ENCODE peak calls at places on chromosomes 5 and 9, in four cellular contexts. U is CD4-positive, alpha-beta T cell; O is foreskin keratinocyte; P is A549. H is an unnamed sample.
A peak's percentile ranks its signal among the peaks of the same experiment; 100 is the strongest.

GRCh38 chr5:151180291-151180690 is 22.7 kb upstream of the ANXA6 start:
- ATAC-seq in U (no peak), O (no peak), P (no peak), H (no peak)

GRCh38 chr5:17378346-17378984 is 119.6 kb upstream of the TAF11L2 start:
- ATAC-seq in U (no peak), O (peak; percentile 45), P (peak; percentile 43), H (no peak)

GRCh38 chr9:114737118-114737517 is 55.1 kb upstream of the TEX48 start:
- ATAC-seq in U (peak; percentile 37), O (no peak), P (peak; percentile 19), H (no peak)

GRCh38 chr5:113058269-113058668 is 81.7 kb downstream of the DCP2 start:
- ATAC-seq in U (no peak), O (peak; percentile 12), P (no peak), H (no peak)

GRCh38 chr5:93576015-93576414 is 5.0 kb downstream of the NR2F1-AS1 start:
- ATAC-seq in U (no peak), O (no peak), P (no peak), H (no peak)

GRCh38 chr5:169162407-169162806 is 138.5 kb downstream of the SLIT3 start:
- ATAC-seq in U (no peak), O (no peak), P (no peak), H (no peak)

GRCh38 chr5:131974622-131974955 is 29.1 kb upstream of the MEIKIN start:
- ATAC-seq in U (peak; percentile 49), O (no peak), P (no peak), H (no peak)

GRCh38 chr9:78807286-78807685 is 510.4 kb downstream of the PSAT1 start:
- ATAC-seq in U (no peak), O (no peak), P (no peak), H (no peak)

GRCh38 chr5:119389288-119390065 is 33.7 kb downstream of the TNFAIP8 start:
- ATAC-seq in U (no peak), O (peak; percentile 33), P (no peak), H (peak; percentile 20)

GRCh38 chr5:160271396-160271795 is 41.0 kb downstream of the CCNJL start:
- ATAC-seq in U (no peak), O (peak; percentile 24), P (no peak), H (peak; percentile 38)

GRCh38 chr5:4947899-4948556 is 192.1 kb upstream of the ADAMTS16 start:
- ATAC-seq in U (no peak), O (no peak), P (no peak), H (no peak)

GRCh38 chr9:72826954-72827953 is 125.6 kb downstream of the ALDH1A1 start:
- ATAC-seq in U (no peak), O (no peak), P (peak; percentile 62), H (no peak)

GRCh38 chr5:124685404-124685930 is 61.0 kb downstream of the ZNF608 start:
- ATAC-seq in U (no peak), O (no peak), P (no peak), H (peak; percentile 48)

GRCh38 chr5:78339591-78340450 is 20.6 kb upstream of the SCAMP1 start:
- ATAC-seq in U (no peak), O (no peak), P (no peak), H (no peak)